ENCODE peak calls at places on chromosomes 12 and 14, in nine cellular contexts. U is OCI-M1; A is left ventricle myocardium superior; Y is stimulated activated CD4-positive, alpha-beta T cell treated with anti-CD3 and anti-CD28 coated beads, Interleukin-4, amount 100 ng/mL, for 48 hours; H is left cardiac atrium; L is aorta; T is posterior vena cava; E is T-helper 1 cell; Q is HT1080. I is an unnamed sample.

GRCh38 chr12:64120568-64120967 is 101.5 kb downstream of the KICS2 start:
- DNase-seq in U (no peak), A (no peak), Y (no peak), H (no peak), L (no peak), T (no peak), E (no peak), Q (no peak), I (no peak)

GRCh38 chr12:123064356-123064755 is 83.9 kb downstream of the ARL6IP4 start:
- DNase-seq in U (no peak), A (peak), Y (no peak), H (peak), L (peak), T (peak), E (no peak), Q (no peak), I (no peak)

GRCh38 chr12:131511391-131511802 is 199.5 kb upstream of the SFSWAP start:
- DNase-seq in U (peak), A (no peak), Y (peak), H (no peak), L (no peak), T (no peak), E (no peak), Q (peak), I (no peak)

GRCh38 chr12:87381747-87382146 is 647.5 kb downstream of the C12orf50 start:
- DNase-seq in U (peak), A (no peak), Y (no peak), H (no peak), L (no peak), T (no peak), E (no peak), Q (no peak), I (no peak)

GRCh38 chr12:57240926-57241555 is 9.9 kb downstream of the STAC3 start:
- DNase-seq in U (no peak), A (no peak), Y (no peak), H (no peak), L (peak), T (no peak), E (no peak), Q (peak), I (no peak)

GRCh38 chr12:29943683-29944082 is 159.9 kb upstream of the TMTC1 start:
- DNase-seq in U (no peak), A (no peak), Y (no peak), H (no peak), L (no peak), T (no peak), E (no peak), Q (no peak), I (no peak)

GRCh38 chr12:90235642-90236041 is 527.0 kb upstream of the ATP2B1 start:
- DNase-seq in U (no peak), A (no peak), Y (no peak), H (no peak), L (no peak), T (no peak), E (no peak), Q (peak), I (no peak)

GRCh38 chr12:96248532-96248931 is 54.4 kb downstream of the ELK3 start:
- DNase-seq in U (no peak), A (peak), Y (no peak), H (no peak), L (no peak), T (peak), E (no peak), Q (no peak), I (no peak)

GRCh38 chr12:19066471-19067001 is 63.0 kb upstream of the PLEKHA5 start:
- DNase-seq in U (no peak), A (no peak), Y (no peak), H (no peak), L (no peak), T (no peak), E (no peak), Q (no peak), I (no peak)

GRCh38 chr14:50340945-50341344 is 28.8 kb downstream of the DMAC2L start:
- DNase-seq in U (no peak), A (no peak), Y (no peak), H (no peak), L (no peak), T (no peak), E (no peak), Q (no peak), I (no peak)

GRCh38 chr14:70073924-70074566 is 114.7 kb downstream of the SLC8A3 start:
- DNase-seq in U (peak), A (peak), Y (peak), H (peak), L (no peak), T (peak), E (no peak), Q (peak), I (peak)

GRCh38 chr14:101194356-101195308 is 291.1 kb upstream of the RTL1 start:
- DNase-seq in U (no peak), A (no peak), Y (no peak), H (no peak), L (no peak), T (peak), E (no peak), Q (no peak), I (no peak)

GRCh38 chr12:126432780-126433179 is 1367.5 kb downstream of the AACS start:
- DNase-seq in U (no peak), A (no peak), Y (no peak), H (no peak), L (no peak), T (no peak), E (no peak), Q (no peak), I (no peak)

GRCh38 chr12:49942921-49943662 is 7.4 kb upstream of the AQP2 start:
- DNase-seq in U (no peak), A (no peak), Y (no peak), H (no peak), L (peak), T (peak), E (no peak), Q (no peak), I (no peak)

GRCh38 chr14:32623300-32624093 is 294.4 kb downstream of the AKAP6 start:
- DNase-seq in U (no peak), A (no peak), Y (no peak), H (no peak), L (no peak), T (no peak), E (no peak), Q (peak), I (no peak)

GRCh38 chr14:106564058-106564643 is 1037.8 kb downstream of the TMEM121 start:
- DNase-seq in U (peak), A (no peak), Y (peak), H (no peak), L (no peak), T (no peak), E (peak), Q (peak), I (no peak)

GRCh38 chr14:93648440-93649168 is 139.7 kb downstream of the PRIMA1 start:
- DNase-seq in U (peak), A (no peak), Y (peak), H (no peak), L (no peak), T (no peak), E (no peak), Q (peak), I (no peak)

GRCh38 chr12:122499991-122500684 is 594 bp downstream of the ZCCHC8 start:
- DNase-seq in U (peak), A (peak), Y (peak), H (peak), L (peak), T (peak), E (no peak), Q (peak), I (peak)

GRCh38 chr12:42477931-42478330 is 111.6 kb downstream of the PRICKLE1 start:
- DNase-seq in U (no peak), A (no peak), Y (no peak), H (no peak), L (no peak), T (no peak), E (no peak), Q (no peak), I (no peak)

GRCh38 chr14:68977741-68978549 is 1.2 kb downstream of the ACTN1 start:
- DNase-seq in U (peak), A (peak), Y (no peak), H (peak), L (peak), T (peak), E (no peak), Q (peak), I (peak)